ENCODE peak calls at places on chromosomes 3 and 15, in eight cellular contexts. N is fibroblast of lung, F is H1, H is H9, Q is endothelial cell of umbilical vein, W is IMR-90, O is PC-3, Y is mammary epithelial cell. X is an unnamed sample. For H3K4me1, the result is how much of the 10 kb centered on the place peaks cover.

GRCh38 chr15:89685995-89686394 is 4.6 kb downstream of the PEX11A start:
- DNase-seq in N (no peak), F (no peak), H (no peak), Q (no peak), W (no peak), O (no peak), Y (no peak), X (no peak)

GRCh38 chr3:186985713-186986364 is 55.5 kb downstream of the ST6GAL1 start:
- DNase-seq in N (no peak), F (no peak), H (no peak), Q (no peak), W (no peak), O (peak), Y (no peak), X (no peak)

GRCh38 chr3:127131625-127132170 is 61.2 kb upstream of the PRR23E start:
- DNase-seq in N (no peak), F (no peak), H (no peak), Q (no peak), W (no peak), O (no peak), Y (no peak), X (no peak)

GRCh38 chr3:25532763-25533162 is 104.7 kb downstream of the RARB start:
- DNase-seq in N (peak), F (peak), H (peak), Q (no peak), W (peak), O (peak), Y (no peak), X (no peak)

GRCh38 chr15:63889831-63890230 is 56.1 kb upstream of the HERC1 start:
- DNase-seq in N (no peak), F (no peak), H (no peak), Q (no peak), W (no peak), O (no peak), Y (no peak), X (no peak)

GRCh38 chr3:158737410-158737809 is 5.2 kb upstream of the RARRES1 start:
- DNase-seq in N (no peak), F (no peak), H (no peak), Q (no peak), W (no peak), O (no peak), Y (no peak), X (no peak)

GRCh38 chr3:69426905-69427304 is 41.0 kb upstream of the FRMD4B start:
- DNase-seq in N (no peak), F (no peak), H (no peak), Q (no peak), W (no peak), O (no peak), Y (no peak), X (peak)

GRCh38 chr3:177561365-177561764 is 364.1 kb upstream of the TBL1XR1 start:
- DNase-seq in N (no peak), F (no peak), H (no peak), Q (no peak), W (no peak), O (no peak), Y (no peak), X (no peak)

GRCh38 chr3:27115352-27115751 is 253.8 kb downstream of the NEK10 start:
- DNase-seq in N (no peak), F (no peak), H (no peak), Q (no peak), W (no peak), O (no peak), Y (no peak), X (no peak)

GRCh38 chr3:128800241-128801187 is 74.5 kb downstream of the RAB7A start:
- DNase-seq in N (no peak), F (no peak), H (no peak), Q (no peak), W (no peak), O (no peak), Y (no peak), X (no peak)

GRCh38 chr15:59689626-59690236 is 611 bp upstream of the BNIP2 start:
- DNase-seq in N (peak), F (peak), H (peak), Q (peak), W (peak), O (peak), Y (peak), X (peak)

GRCh38 chr3:94114667-94115066 is 51.8 kb downstream of the NSUN3 start:
- DNase-seq in N (no peak), F (no peak), H (no peak), Q (no peak), W (no peak), O (no peak), Y (no peak), X (peak)

GRCh38 chr3:12643724-12644123 is 20.2 kb downstream of the RAF1 start:
- DNase-seq in N (no peak), F (no peak), H (no peak), Q (no peak), W (no peak), O (no peak), Y (no peak), X (no peak)

GRCh38 chr3:168040624-168041208 is 55.0 kb downstream of the GOLIM4 start:
- DNase-seq in N (peak), F (no peak), H (peak), Q (peak), W (peak), O (peak), Y (peak), X (peak)

GRCh38 chr15:76512971-76513370 is 176.4 kb downstream of the ISL2 start:
- DNase-seq in N (no peak), F (no peak), H (no peak), Q (no peak), W (peak), O (peak), Y (peak), X (peak)

GRCh38 chr15:67380921-67381320 is 126.3 kb downstream of the IQCH start:
- DNase-seq in N (no peak), F (no peak), H (no peak), Q (no peak), W (no peak), O (no peak), Y (no peak), X (no peak)

GRCh38 chr3:157335198-157335597 is 101.5 kb upstream of the PTX3 start:
- DNase-seq in N (no peak), F (no peak), H (no peak), Q (no peak), W (no peak), O (no peak), Y (no peak), X (no peak)

GRCh38 chr3:168102735-168103410 is 7.1 kb upstream of the GOLIM4 start:
- DNase-seq in N (no peak), F (no peak), H (no peak), Q (no peak), W (no peak), O (no peak), Y (no peak), X (no peak)

GRCh38 chr3:156681003-156681402 is 6.6 kb downstream of the TIPARP start:
- DNase-seq in N (peak), F (no peak), H (peak), Q (peak), W (peak), O (peak), Y (peak), X (peak)

GRCh38 chr3:23956701-23957100 is 11.6 kb downstream of the NR1D2 start:
- DNase-seq in N (no peak), F (no peak), H (no peak), Q (no peak), W (no peak), O (no peak), Y (no peak), X (no peak)

GRCh38 chr15:59174846-59175831 is 31.5 kb upstream of the LDHAL6B start:
- DNase-seq in N (peak), F (peak), H (peak), Q (peak), W (peak), O (peak), Y (peak), X (peak)

GRCh38 chr3:178901204-178901603 is 170.4 kb downstream of the ZMAT3 start:
- DNase-seq in N (no peak), F (no peak), H (no peak), Q (no peak), W (no peak), O (no peak), Y (no peak), X (no peak)

GRCh38 chr3:126983653-126984390 is 907 bp downstream of the PLXNA1 start:
- DNase-seq in N (peak), F (peak), H (peak), Q (no peak), W (no peak), O (no peak), Y (peak), X (peak)

GRCh38 chr3:112858410-112859069 is 11.9 kb upstream of the CD200R1L start:
- DNase-seq in N (no peak), F (no peak), H (no peak), Q (no peak), W (peak), O (no peak), Y (peak), X (no peak)

GRCh38 chr3:139533781-139534443 is 5.6 kb downstream of the RBP1 start:
- DNase-seq in N (peak), F (no peak), H (no peak), Q (peak), W (peak), O (peak), Y (peak), X (peak)

GRCh38 chr3:64022451-64023186 is 675 bp downstream of the PSMD6 start:
- DNase-seq in N (no peak), F (no peak), H (no peak), Q (peak), W (no peak), O (peak), Y (peak), X (peak)

GRCh38 chr3:62261121-62261520 is 112.2 kb downstream of the FEZF2 start:
- DNase-seq in N (no peak), F (no peak), H (no peak), Q (no peak), W (no peak), O (no peak), Y (peak), X (no peak)

GRCh38 chr3:185724761-185725160 is 100.1 kb downstream of the IGF2BP2 start:
- DNase-seq in N (peak), F (no peak), H (no peak), Q (no peak), W (peak), O (no peak), Y (no peak), X (peak)

GRCh38 chr15:65730560-65731172 is 61.4 kb downstream of the DENND4A start:
- DNase-seq in N (peak), F (no peak), H (no peak), Q (peak), W (peak), O (no peak), Y (peak), X (peak)

GRCh38 chr3:177615015-177615414 is 417.7 kb upstream of the TBL1XR1 start:
- DNase-seq in N (peak), F (no peak), H (no peak), Q (peak), W (peak), O (peak), Y (peak), X (peak)

GRCh38 chr3:194058189-194058571 is 77.8 kb upstream of the HES1 start:
- DNase-seq in N (peak), F (peak), H (peak), Q (peak), W (peak), O (no peak), Y (peak), X (peak)
- H3K4me1 ChIP-seq in N (under half), F (under half), H (under half), Q (under half), W (under half), O (under half), Y (under half), X (under half)

DNA sequence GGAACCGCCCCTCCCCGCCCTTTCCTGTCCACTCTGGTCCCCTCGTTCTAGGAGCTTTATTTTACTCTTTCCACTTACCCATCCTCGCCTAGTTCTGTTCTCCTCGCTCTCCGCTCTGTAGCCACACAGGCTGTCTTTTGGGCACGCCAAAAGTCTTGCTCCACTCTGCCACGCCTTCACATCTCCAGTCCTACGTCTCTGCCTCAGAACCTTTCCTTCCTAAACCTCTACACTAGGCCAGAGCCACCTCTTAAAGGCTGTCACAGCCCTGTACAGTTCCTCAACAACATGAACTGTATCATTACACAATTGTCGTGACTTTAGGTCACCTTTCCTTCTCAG is 385 bp upstream of the ARPP19 start:
- DNase-seq in N (no peak), F (no peak), H (no peak), Q (no peak), W (no peak), O (no peak), Y (no peak), X (no peak)
- H3K9ac ChIP-seq in N (peak), F (no peak), H (no peak), Q (peak), W (no peak), O (peak), Y (no peak), X (peak)

GRCh38 chr15:78071378-78071777 is 6.1 kb downstream of the TBC1D2B start:
- DNase-seq in N (no peak), F (no peak), H (no peak), Q (no peak), W (no peak), O (no peak), Y (no peak), X (no peak)
- H3K4me1 ChIP-seq in N (half or more), F (under half), H (under half), Q (half or more), W (under half), O (under half), Y (under half), X (half or more)

DNA sequence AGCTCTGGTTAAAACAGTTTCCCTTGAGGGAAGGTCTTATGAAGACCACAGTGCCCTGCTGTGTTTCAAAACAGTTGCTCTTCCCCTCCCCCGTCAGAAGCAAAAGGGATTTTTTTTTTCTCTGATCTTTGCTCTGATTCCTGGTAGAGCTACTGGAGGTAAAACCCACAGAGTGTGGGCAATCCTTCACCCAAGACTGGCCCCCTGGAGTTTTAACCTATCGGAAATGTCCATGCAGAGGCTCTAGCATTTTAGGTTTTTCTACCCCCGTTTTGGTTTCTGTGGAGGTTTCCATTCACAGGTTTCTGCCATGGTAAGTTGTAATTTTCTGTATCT is 27.7 kb downstream of the GRM2 start:
- DNase-seq in N (no peak), F (no peak), H (no peak), Q (no peak), W (no peak), O (no peak), Y (no peak), X (no peak)
- H3K9ac ChIP-seq in N (no peak), F (no peak), H (no peak), Q (no peak), W (no peak), O (no peak), Y (no peak), X (no peak)

DNA sequence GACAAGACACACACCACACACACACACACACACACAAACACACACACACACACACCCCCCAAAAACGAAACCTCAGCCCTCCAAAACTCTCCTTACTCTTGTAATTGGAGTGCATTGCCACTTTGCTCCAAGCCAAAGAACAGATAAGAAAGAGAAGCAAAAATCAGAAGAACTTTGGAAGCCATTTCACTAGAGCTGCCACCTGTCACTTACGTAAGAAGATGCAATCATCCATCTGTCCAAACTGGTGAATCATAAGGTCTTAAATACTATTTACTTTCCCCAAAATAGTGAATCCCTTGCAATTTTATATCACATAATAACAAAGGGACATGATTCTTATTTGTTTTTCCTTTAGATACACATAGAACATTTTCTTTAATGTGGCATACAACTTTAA is 285.4 kb downstream of the ZBTB20 start:
- DNase-seq in N (no peak), F (no peak), H (no peak), Q (no peak), W (no peak), O (no peak), Y (no peak), X (no peak)
- H3K4me1 ChIP-seq in N (under half), F (under half), H (under half), Q (under half), W (under half), O (under half), Y (under half), X (under half)

DNA sequence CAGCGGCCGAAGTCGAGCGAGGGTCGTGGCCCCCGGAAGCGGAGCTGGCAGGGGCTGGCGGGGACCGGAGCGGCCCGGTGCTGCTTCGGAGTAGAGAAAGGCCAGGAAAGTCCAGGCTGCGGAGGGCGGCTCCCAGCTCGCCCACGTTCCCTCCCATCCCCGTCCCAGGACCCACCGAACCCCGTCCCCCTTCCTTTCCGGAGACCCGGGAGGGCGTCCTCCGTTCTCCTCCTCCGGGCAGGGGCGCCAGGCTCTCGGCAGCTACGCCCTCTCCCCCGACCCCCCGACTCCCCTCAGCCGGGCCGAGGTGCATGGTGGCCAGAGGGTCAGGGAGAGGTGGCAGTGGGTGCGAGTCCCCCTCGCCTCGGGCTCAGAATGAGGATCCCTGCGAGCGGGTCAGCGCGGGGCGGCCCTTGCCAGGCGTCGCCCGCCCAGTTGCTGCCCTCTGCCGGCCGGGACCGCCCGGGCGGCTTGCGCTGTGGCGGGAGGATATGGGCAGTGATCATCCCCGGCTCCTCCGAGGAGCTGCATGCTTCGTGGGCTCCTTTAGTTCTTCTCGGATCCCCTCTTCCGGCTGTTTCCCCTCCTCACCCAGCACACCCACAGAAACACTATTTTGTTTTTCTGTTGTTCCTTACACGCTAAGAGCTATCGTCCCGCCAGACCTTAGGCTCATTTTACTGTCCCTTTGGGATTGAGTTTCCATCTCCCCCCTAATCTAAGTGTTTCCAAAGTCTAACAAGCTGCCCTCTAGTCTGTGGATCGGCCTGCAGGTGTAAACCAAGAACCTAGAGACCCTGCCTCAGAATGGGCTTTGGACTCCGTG is 744 bp upstream of the ALDH1A2 start:
- DNase-seq in N (peak), F (no peak), H (peak), Q (peak), W (peak), O (peak), Y (peak), X (peak)
- H3K9ac ChIP-seq in N (no peak), F (no peak), H (no peak), Q (peak), W (no peak), O (no peak), Y (no peak), X (no peak)

DNA sequence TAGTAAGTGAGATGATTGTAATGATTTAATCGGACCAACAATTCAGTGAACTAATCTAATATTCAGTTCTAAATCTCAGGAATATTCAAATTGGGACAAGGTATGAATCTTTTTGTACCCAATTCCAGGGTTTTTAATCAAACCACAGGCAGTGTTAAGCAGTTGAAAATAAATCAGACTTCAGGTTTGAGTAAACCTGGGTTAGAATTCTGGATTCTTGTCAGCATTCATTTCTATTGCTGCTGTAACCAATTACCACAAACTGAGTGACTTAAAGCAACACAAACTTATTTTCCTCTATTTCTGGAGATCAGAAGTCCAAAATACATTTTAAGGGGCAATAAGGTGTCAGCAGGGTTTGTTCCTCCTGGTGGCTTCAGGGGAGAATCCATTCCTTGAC is 208.4 kb upstream of the ZPLD1 start:
- DNase-seq in N (no peak), F (no peak), H (no peak), Q (no peak), W (no peak), O (no peak), Y (no peak), X (no peak)
- H3K4me1 ChIP-seq in N (under half), F (under half), H (under half), Q (under half), W (under half), O (under half), Y (under half), X (under half)

DNA sequence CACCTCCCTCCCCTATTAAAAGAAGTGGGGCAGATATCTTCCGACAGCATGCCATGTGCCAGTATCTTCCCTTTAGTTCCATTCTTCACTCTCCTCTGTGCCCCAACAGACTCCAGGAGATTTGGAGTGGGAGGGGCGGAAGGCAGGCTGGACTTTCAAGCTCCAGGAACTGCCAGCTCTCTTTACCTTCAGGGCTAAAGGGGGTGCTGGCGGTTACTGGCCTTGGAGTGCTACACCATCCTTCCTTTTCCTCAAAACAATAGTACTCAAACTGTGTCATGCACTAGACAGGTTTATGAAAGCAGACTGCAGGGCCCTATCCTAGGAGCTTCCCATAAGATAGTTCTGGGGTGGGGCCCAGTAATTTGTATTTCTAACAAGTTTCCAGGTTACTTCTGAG is 6.0 kb downstream of the LINS1 start:
- DNase-seq in N (no peak), F (no peak), H (no peak), Q (no peak), W (no peak), O (no peak), Y (peak), X (no peak)
- H3K9ac ChIP-seq in N (no peak), F (no peak), H (no peak), Q (no peak), W (no peak), O (no peak), Y (peak), X (no peak)

GRCh38 chr15:40331637-40332036 is 8.1 kb downstream of the INAFM2 start:
- DNase-seq in N (no peak), F (no peak), H (no peak), Q (no peak), W (no peak), O (no peak), Y (no peak), X (no peak)

GRCh38 chr15:40332138-40332781 is 8.5 kb downstream of the CCDC9B start:
- DNase-seq in N (no peak), F (no peak), H (no peak), Q (no peak), W (no peak), O (no peak), Y (no peak), X (no peak)

GRCh38 chr15:40334541-40334940 is 6.2 kb downstream of the CCDC9B start:
- DNase-seq in N (no peak), F (no peak), H (no peak), Q (no peak), W (no peak), O (no peak), Y (no peak), X (no peak)

GRCh38 chr15:40334941-40335795 is 5.6 kb downstream of the CCDC9B start:
- DNase-seq in N (no peak), F (no peak), H (no peak), Q (no peak), W (no peak), O (no peak), Y (no peak), X (no peak)

GRCh38 chr15:40333922-40334492 is 6.7 kb downstream of the CCDC9B start:
- DNase-seq in N (peak), F (no peak), H (no peak), Q (peak), W (peak), O (no peak), Y (no peak), X (peak)
- H3K4me1 ChIP-seq in N (under half), F (under half), H (under half), Q (under half), W (under half), O (under half), Y (half or more), X (half or more)

GRCh38 chr15:70099167-70099965 is 1.6 kb upstream of the TLE3 start:
- DNase-seq in N (peak), F (peak), H (peak), Q (peak), W (peak), O (peak), Y (peak), X (peak)
- H3K9ac ChIP-seq in N (peak), F (peak), H (peak), Q (peak), W (peak), O (peak), Y (peak), X (peak)